ENCODE peak calls at places on chromosomes 11 and 22, in four cellular contexts. W is activated CD4-positive, alpha-beta T cell treated with anti-CD3 and anti-CD28 coated beads for 4 hours; K is NCI-H1436; B is A549. T is an unnamed sample.

GRCh38 chr11:70567680-70568503 is 169.6 kb downstream of the CTTN start:
- DNase-seq in W (no peak), K (no peak), B (no peak), T (peak)

GRCh38 chr11:110830344-110831141 is 118.3 kb upstream of the ARHGAP20 start:
- DNase-seq in W (no peak), K (no peak), B (no peak), T (no peak)

GRCh38 chr11:46984987-46985386 is 48.4 kb downstream of the CSTPP1 start:
- DNase-seq in W (no peak), K (no peak), B (no peak), T (no peak)

GRCh38 chr11:116605543-116605942 is 167.2 kb downstream of the BUD13 start:
- DNase-seq in W (no peak), K (no peak), B (no peak), T (no peak)

GRCh38 chr11:288328-289144 is at the start of gene PGGHG:
- DNase-seq in W (peak), K (peak), B (peak), T (peak)

GRCh38 chr22:37396488-37397084 is 30.7 kb downstream of the ELFN2 start:
- DNase-seq in W (no peak), K (no peak), B (no peak), T (no peak)

GRCh38 chr22:17198188-17199130 is 20.8 kb downstream of the ADA2 start:
- DNase-seq in W (no peak), K (peak), B (no peak), T (no peak)

GRCh38 chr11:116579857-116580727 is 192.7 kb downstream of the BUD13 start:
- DNase-seq in W (no peak), K (no peak), B (no peak), T (no peak)

T was measured in fibroblast of gingiva.